ENCODE peak calls at places on chromosomes 13 and 19, in seven cellular contexts. M, W, S, F, C, N and A are unnamed samples.

GRCh38 chr13:43293986-43294880 is 270.8 kb downstream of the DNAJC15 start:
- DNase-seq in M (no peak), W (no peak), S (no peak), F (no peak), C (no peak), N (no peak), A (no peak)

GRCh38 chr13:27446986-27447583 is 3.3 kb downstream of the MTIF3 start:
- DNase-seq in M (no peak), W (no peak), S (no peak), F (no peak), C (no peak), N (no peak), A (no peak)

GRCh38 chr19:38551450-38551813 is 66.3 kb downstream of the MAP4K1 start:
- DNase-seq in M (no peak), W (no peak), S (no peak), F (no peak), C (no peak), N (peak), A (no peak)

GRCh38 chr19:1822210-1822609 is 10.1 kb upstream of the ATP8B3 start:
- DNase-seq in M (no peak), W (no peak), S (no peak), F (no peak), C (no peak), N (no peak), A (no peak)

GRCh38 chr13:62061751-62062150 is 646.1 kb upstream of the PCDH20 start:
- DNase-seq in M (no peak), W (no peak), S (no peak), F (no peak), C (no peak), N (no peak), A (no peak)

GRCh38 chr13:76189882-76190519 is 553.9 kb downstream of the LMO7 start:
- DNase-seq in M (peak), W (no peak), S (no peak), F (no peak), C (no peak), N (no peak), A (no peak)

GRCh38 chr13:47117268-47117667 is 220.4 kb upstream of the HTR2A start:
- DNase-seq in M (no peak), W (no peak), S (no peak), F (no peak), C (no peak), N (no peak), A (no peak)

GRCh38 chr13:97758317-97758716 is 195.2 kb upstream of the IPO5 start:
- DNase-seq in M (no peak), W (no peak), S (no peak), F (no peak), C (no peak), N (no peak), A (no peak)

GRCh38 chr19:3073159-3073563 is 10.9 kb upstream of the TLE5 start:
- DNase-seq in M (peak), W (peak), S (peak), F (peak), C (no peak), N (no peak), A (peak)

GRCh38 chr13:104954210-104954609 is 1581.3 kb downstream of the EFNB2 start:
- DNase-seq in M (no peak), W (no peak), S (no peak), F (no peak), C (no peak), N (no peak), A (no peak)

GRCh38 chr19:36072081-36072480 is 17.4 kb downstream of the WDR62 start:
- DNase-seq in M (no peak), W (no peak), S (no peak), F (no peak), C (no peak), N (no peak), A (no peak)
- TF ChIP-seq JUND in M (no peak), W (no peak), S (no peak), F (no peak), C (no peak), N (no peak), A (no peak)

GRCh38 chr13:102033719-102034446 is 368.0 kb downstream of the FGF14 start:
- DNase-seq in M (no peak), W (no peak), S (no peak), F (no peak), C (no peak), N (no peak), A (no peak)

GRCh38 chr13:102039264-102039663 is 362.6 kb downstream of the FGF14 start:
- DNase-seq in M (peak), W (no peak), S (no peak), F (no peak), C (no peak), N (no peak), A (no peak)

GRCh38 chr13:102038787-102039186 is 363.1 kb downstream of the FGF14 start:
- DNase-seq in M (no peak), W (no peak), S (no peak), F (no peak), C (no peak), N (no peak), A (no peak)

GRCh38 chr13:102033316-102033715 is 368.5 kb downstream of the FGF14 start:
- DNase-seq in M (no peak), W (no peak), S (no peak), F (no peak), C (no peak), N (no peak), A (no peak)

GRCh38 chr13:102035969-102036368 is 365.9 kb downstream of the FGF14 start:
- DNase-seq in M (no peak), W (no peak), S (no peak), F (no peak), C (no peak), N (no peak), A (no peak)
- TF ChIP-seq JUND in M (no peak), W (no peak), S (no peak), F (no peak), C (no peak), N (no peak), A (no peak)

DNA sequence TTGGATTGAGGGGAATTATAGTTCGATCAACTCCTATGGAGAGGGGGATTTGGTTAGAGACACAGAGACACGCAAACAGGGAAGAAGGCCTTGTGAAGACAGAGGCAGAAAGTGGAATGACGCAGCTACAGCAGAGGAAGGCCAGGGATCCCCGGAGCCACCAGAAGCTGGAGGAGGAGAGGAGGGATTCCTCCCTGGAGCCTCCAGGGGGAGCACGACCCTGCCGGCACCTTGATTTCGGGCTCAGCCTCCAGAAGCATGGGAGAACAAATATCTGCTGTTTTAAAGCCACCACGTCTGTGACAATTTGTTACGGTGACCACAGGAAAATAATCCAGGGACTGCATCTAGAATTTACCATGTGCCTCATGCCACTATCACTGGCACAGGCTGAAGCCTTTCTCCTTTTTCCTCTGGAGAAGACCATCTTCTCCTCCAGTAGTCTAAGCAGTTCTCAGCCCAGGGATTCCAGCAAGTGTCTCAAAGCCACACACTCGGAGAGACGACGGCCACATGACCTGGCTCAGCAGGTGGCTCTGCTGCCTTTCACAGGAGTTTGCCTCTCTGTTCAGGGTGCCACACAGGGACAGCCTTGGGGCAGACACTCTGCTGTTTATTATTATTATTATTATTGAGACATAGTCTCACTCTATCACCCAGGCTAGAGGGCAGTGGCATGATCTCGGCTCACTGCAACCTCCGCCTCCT is 39.9 kb upstream of the CCNE1 start:
- DNase-seq in M (peak), W (peak), S (peak), F (peak), C (peak), N (no peak), A (peak)
- TF ChIP-seq JUND in M (no peak), W (peak), S (no peak), F (no peak), C (no peak), N (no peak), A (no peak)

GRCh38 chr13:89628567-89628966 is 1718.9 kb upstream of the MIR17HG start:
- DNase-seq in M (peak), W (no peak), S (no peak), F (no peak), C (no peak), N (no peak), A (no peak)

DNA sequence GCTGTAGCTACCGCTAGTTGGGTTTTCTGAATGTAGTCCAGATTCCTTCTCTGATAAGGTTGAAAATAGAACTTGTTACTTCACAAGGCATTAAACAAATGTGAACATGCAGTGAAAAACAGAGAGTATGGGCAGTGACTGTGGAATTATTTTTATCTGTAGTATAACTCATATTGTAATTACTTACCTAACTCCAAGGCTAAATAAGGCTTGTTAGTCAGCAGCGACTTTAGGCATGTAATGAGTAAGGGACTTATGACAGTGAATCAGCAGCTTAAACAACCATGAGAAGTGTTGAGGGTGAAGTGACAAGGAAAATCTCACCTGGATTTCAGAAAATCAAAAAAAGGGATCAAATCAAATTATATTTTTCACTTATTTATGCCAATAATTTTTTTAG is 1719.5 kb upstream of the MIR17HG start:
- DNase-seq in M (no peak), W (no peak), S (no peak), F (no peak), C (no peak), N (no peak), A (no peak)
- TF ChIP-seq JUND in M (no peak), W (no peak), S (no peak), F (no peak), C (no peak), N (no peak), A (no peak)

DNA sequence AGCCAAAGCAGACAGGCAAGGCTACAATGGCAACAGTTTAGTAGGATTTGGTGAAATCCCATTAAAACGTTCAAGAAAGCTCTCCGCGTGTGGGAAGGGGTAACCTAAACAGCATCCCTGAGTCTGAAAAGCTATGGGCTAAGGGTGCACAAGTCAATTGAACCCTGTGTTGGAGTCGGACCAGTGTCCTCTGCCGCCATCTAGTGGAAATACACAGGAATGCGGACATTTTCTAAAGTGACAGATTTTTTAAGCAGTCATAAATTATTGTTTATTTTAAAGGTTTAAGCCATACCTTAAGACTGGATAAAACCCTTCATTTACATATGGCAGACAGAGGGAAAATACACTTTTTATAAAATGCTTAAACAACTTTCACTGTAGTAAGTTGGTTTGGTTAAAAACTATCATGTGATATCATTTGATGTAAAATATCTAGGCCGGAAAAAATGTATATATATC is 26.5 kb upstream of the LSM14A start:
- DNase-seq in M (peak), W (peak), S (peak), F (peak), C (peak), N (no peak), A (no peak)
- TF ChIP-seq JUND in M (no peak), W (no peak), S (no peak), F (no peak), C (no peak), N (no peak), A (no peak)

DNA sequence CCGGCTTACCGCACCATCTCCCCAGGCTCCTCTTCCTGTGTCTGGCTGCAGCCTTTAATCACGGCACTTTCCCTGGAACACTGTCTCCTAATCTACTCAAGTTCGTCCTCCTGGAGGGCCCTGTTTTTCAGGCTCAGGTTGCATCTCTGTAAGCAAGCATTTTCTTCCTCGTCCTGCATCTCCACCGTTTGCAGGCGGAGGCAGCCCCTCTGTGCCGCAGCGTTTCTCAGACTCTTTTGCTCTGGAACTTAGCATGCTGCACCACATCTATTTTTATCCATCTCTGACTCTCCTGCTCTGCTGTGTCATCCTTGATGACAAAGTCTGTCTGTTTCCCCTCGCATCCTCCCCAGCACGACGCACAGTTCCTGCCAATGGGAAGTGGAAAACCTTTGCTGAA is 117.5 kb downstream of the ATP8A2 start:
- DNase-seq in M (no peak), W (no peak), S (no peak), F (no peak), C (no peak), N (no peak), A (no peak)
- TF ChIP-seq JUND in M (no peak), W (no peak), S (no peak), F (no peak), C (no peak), N (no peak), A (no peak)

DNA sequence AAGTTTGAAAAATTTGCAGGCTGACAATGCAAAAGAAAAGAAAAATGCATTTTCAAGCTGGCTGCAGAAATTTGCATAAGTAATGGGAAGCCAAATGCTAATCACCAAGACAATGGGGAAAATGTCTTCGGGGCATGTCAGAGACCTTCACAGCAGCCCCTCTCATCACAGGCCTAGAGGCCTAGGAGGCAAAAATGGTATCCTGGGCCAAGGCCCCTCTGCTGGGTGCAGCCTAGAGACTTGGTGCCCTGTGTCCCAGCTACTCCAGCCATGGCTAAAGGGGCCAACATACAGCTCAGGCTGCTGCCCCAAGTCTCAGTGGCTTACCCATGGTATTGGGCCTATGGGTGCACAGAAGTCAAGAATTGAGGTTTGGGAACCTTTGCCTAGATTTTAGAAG is 155.2 kb downstream of the B3GLCT start:
- DNase-seq in M (no peak), W (no peak), S (no peak), F (no peak), C (no peak), N (no peak), A (no peak)
- TF ChIP-seq JUND in M (no peak), W (no peak), S (no peak), F (no peak), C (no peak), N (no peak), A (no peak)